ENCODE peak calls at places on chromosomes 5 and 9, in four cellular contexts. One of them, this sample, is unnamed. For H3K9me3, the result is how much of the 10 kb centered on the place peaks cover.

GRCh38 chr5:72515211-72515610 is 8.0 kb upstream of the ZNF366 start:
- DNase-seq in IMR-90: no peak
- DNase-seq in OCI-LY7: no peak
- DNase-seq in neural progenitor cell: no peak
- DNase-seq in this sample: no peak

GRCh38 chr5:32202394-32202793 is 28.3 kb upstream of the GOLPH3 start:
- DNase-seq in IMR-90: peak
- DNase-seq in OCI-LY7: no peak
- DNase-seq in neural progenitor cell: no peak
- DNase-seq in this sample: no peak

GRCh38 chr9:127763918-127764384 is 14.5 kb downstream of the SH2D3C start:
- DNase-seq in IMR-90: no peak
- DNase-seq in OCI-LY7: peak
- DNase-seq in neural progenitor cell: peak
- DNase-seq in this sample: no peak

GRCh38 chr9:137986268-137987099 is 108.9 kb downstream of the CACNA1B start:
- DNase-seq in IMR-90: no peak
- DNase-seq in OCI-LY7: no peak
- DNase-seq in neural progenitor cell: no peak
- DNase-seq in this sample: no peak

GRCh38 chr5:83441752-83442151 is 29.8 kb upstream of the VCAN start:
- DNase-seq in IMR-90: no peak
- DNase-seq in OCI-LY7: no peak
- DNase-seq in neural progenitor cell: no peak
- DNase-seq in this sample: no peak

GRCh38 chr9:18268381-18268780 is 205.6 kb upstream of the ADAMTSL1 start:
- DNase-seq in IMR-90: peak
- DNase-seq in OCI-LY7: no peak
- DNase-seq in neural progenitor cell: peak
- DNase-seq in this sample: no peak

GRCh38 chr5:177389368-177390169 is 5.3 kb downstream of the SLC34A1 start:
- DNase-seq in IMR-90: peak
- DNase-seq in OCI-LY7: peak
- DNase-seq in neural progenitor cell: no peak
- DNase-seq in this sample: no peak

GRCh38 chr5:1508679-1509290 is 15.0 kb downstream of the LPCAT1 start:
- DNase-seq in IMR-90: peak
- DNase-seq in OCI-LY7: no peak
- DNase-seq in neural progenitor cell: no peak
- DNase-seq in this sample: no peak

GRCh38 chr5:150317048-150318003 is 14.6 kb upstream of the ARSI start:
- DNase-seq in IMR-90: peak
- DNase-seq in OCI-LY7: no peak
- DNase-seq in neural progenitor cell: no peak
- DNase-seq in this sample: no peak

GRCh38 chr9:89719202-89719601 is 114.4 kb downstream of the GADD45G start:
- DNase-seq in IMR-90: no peak
- DNase-seq in OCI-LY7: no peak
- DNase-seq in neural progenitor cell: no peak
- DNase-seq in this sample: no peak

GRCh38 chr5:206406-206805 is 11.5 kb downstream of the CCDC127 start:
- DNase-seq in IMR-90: peak
- DNase-seq in OCI-LY7: no peak
- DNase-seq in neural progenitor cell: no peak
- DNase-seq in this sample: no peak

GRCh38 chr5:133830911-133831310 is 137.5 kb downstream of the C5orf15 start:
- DNase-seq in IMR-90: no peak
- DNase-seq in OCI-LY7: no peak
- DNase-seq in neural progenitor cell: no peak
- DNase-seq in this sample: no peak

GRCh38 chr5:124888050-124888506 is 141.6 kb upstream of the ZNF608 start:
- DNase-seq in IMR-90: no peak
- DNase-seq in OCI-LY7: peak
- DNase-seq in neural progenitor cell: peak
- DNase-seq in this sample: peak

GRCh38 chr5:2594701-2595100 is 156.8 kb downstream of the IRX2 start:
- DNase-seq in IMR-90: no peak
- DNase-seq in OCI-LY7: no peak
- DNase-seq in neural progenitor cell: no peak
- DNase-seq in this sample: no peak

GRCh38 chr9:137301086-137301947 is 754 bp downstream of the NRARP start:
- DNase-seq in IMR-90: peak
- DNase-seq in OCI-LY7: no peak
- DNase-seq in neural progenitor cell: peak
- DNase-seq in this sample: peak

GRCh38 chr9:3205421-3206095 is 320.2 kb downstream of the RFX3 start:
- DNase-seq in IMR-90: no peak
- DNase-seq in OCI-LY7: no peak
- DNase-seq in neural progenitor cell: no peak
- DNase-seq in this sample: no peak

GRCh38 chr9:76218868-76219462 is 175.3 kb downstream of the RFK start:
- DNase-seq in IMR-90: no peak
- DNase-seq in OCI-LY7: no peak
- DNase-seq in neural progenitor cell: peak
- DNase-seq in this sample: no peak

GRCh38 chr5:949815-950560 is 57.3 kb downstream of the TRIP13 start:
- DNase-seq in IMR-90: no peak
- DNase-seq in OCI-LY7: no peak
- DNase-seq in neural progenitor cell: no peak
- DNase-seq in this sample: no peak

GRCh38 chr5:5246736-5247135 is 106.6 kb downstream of the ADAMTS16 start:
- DNase-seq in IMR-90: no peak
- DNase-seq in OCI-LY7: no peak
- DNase-seq in neural progenitor cell: no peak
- DNase-seq in this sample: no peak

GRCh38 chr9:136644593-136645342 is 17.9 kb upstream of the EGFL7 start:
- DNase-seq in IMR-90: peak
- DNase-seq in OCI-LY7: peak
- DNase-seq in neural progenitor cell: peak
- DNase-seq in this sample: no peak

GRCh38 chr5:94893404-94894145 is 275.1 kb downstream of the SLF1 start:
- DNase-seq in IMR-90: peak
- DNase-seq in OCI-LY7: peak
- DNase-seq in neural progenitor cell: peak
- DNase-seq in this sample: peak

GRCh38 chr5:17336054-17336453 is 118.6 kb downstream of the BASP1 start:
- DNase-seq in IMR-90: no peak
- DNase-seq in OCI-LY7: no peak
- DNase-seq in neural progenitor cell: no peak
- DNase-seq in this sample: no peak

GRCh38 chr9:22363421-22363887 is 83.2 kb upstream of the DMRTA1 start:
- DNase-seq in IMR-90: no peak
- DNase-seq in OCI-LY7: no peak
- DNase-seq in neural progenitor cell: no peak
- DNase-seq in this sample: no peak

GRCh38 chr9:32572900-32573523 is at the start of gene NDUFB6:
- DNase-seq in IMR-90: peak
- DNase-seq in OCI-LY7: peak
- DNase-seq in neural progenitor cell: peak
- DNase-seq in this sample: peak

GRCh38 chr9:69932901-69933300 is 110.7 kb upstream of the MAMDC2 start:
- DNase-seq in IMR-90: no peak
- DNase-seq in OCI-LY7: peak
- DNase-seq in neural progenitor cell: peak
- DNase-seq in this sample: peak

GRCh38 chr9:130894546-130894945 is 2.1 kb downstream of the QRFP start:
- DNase-seq in IMR-90: no peak
- DNase-seq in OCI-LY7: no peak
- DNase-seq in neural progenitor cell: no peak
- DNase-seq in this sample: no peak

GRCh38 chr5:169875091-169875727 is 105.1 kb downstream of the INSYN2B start:
- DNase-seq in IMR-90: peak
- DNase-seq in OCI-LY7: no peak
- DNase-seq in neural progenitor cell: no peak
- DNase-seq in this sample: no peak

GRCh38 chr5:124878583-124879345 is 132.3 kb upstream of the ZNF608 start:
- DNase-seq in IMR-90: no peak
- DNase-seq in OCI-LY7: no peak
- DNase-seq in neural progenitor cell: no peak
- DNase-seq in this sample: no peak

GRCh38 chr5:55841976-55842375 is 9.2 kb upstream of the IL31RA start:
- DNase-seq in IMR-90: no peak
- DNase-seq in OCI-LY7: no peak
- DNase-seq in neural progenitor cell: no peak
- DNase-seq in this sample: no peak

GRCh38 chr9:135787776-135788575 is 86.0 kb downstream of the KCNT1 start:
- DNase-seq in IMR-90: no peak
- DNase-seq in OCI-LY7: no peak
- DNase-seq in neural progenitor cell: no peak
- DNase-seq in this sample: no peak

GRCh38 chr9:16642421-16643109 is 227.9 kb downstream of the BNC2 start:
- DNase-seq in IMR-90: peak
- DNase-seq in OCI-LY7: no peak
- DNase-seq in neural progenitor cell: no peak
- DNase-seq in this sample: no peak

GRCh38 chr5:36915653-36916052 is 39.1 kb downstream of the NIPBL start:
- DNase-seq in IMR-90: peak
- DNase-seq in OCI-LY7: no peak
- DNase-seq in neural progenitor cell: no peak
- DNase-seq in this sample: no peak

GRCh38 chr5:109951758-109952157 is 262.0 kb downstream of the MAN2A1 start:
- DNase-seq in IMR-90: no peak
- DNase-seq in OCI-LY7: no peak
- DNase-seq in neural progenitor cell: no peak
- DNase-seq in this sample: no peak

GRCh38 chr9:120475341-120475740 is 104.6 kb downstream of the CDK5RAP2 start:
- DNase-seq in IMR-90: peak
- DNase-seq in OCI-LY7: no peak
- DNase-seq in neural progenitor cell: no peak
- DNase-seq in this sample: no peak

GRCh38 chr5:118937393-118938061 is 50.8 kb downstream of the DTWD2 start:
- DNase-seq in IMR-90: no peak
- DNase-seq in OCI-LY7: no peak
- DNase-seq in neural progenitor cell: peak
- DNase-seq in this sample: no peak

DNA sequence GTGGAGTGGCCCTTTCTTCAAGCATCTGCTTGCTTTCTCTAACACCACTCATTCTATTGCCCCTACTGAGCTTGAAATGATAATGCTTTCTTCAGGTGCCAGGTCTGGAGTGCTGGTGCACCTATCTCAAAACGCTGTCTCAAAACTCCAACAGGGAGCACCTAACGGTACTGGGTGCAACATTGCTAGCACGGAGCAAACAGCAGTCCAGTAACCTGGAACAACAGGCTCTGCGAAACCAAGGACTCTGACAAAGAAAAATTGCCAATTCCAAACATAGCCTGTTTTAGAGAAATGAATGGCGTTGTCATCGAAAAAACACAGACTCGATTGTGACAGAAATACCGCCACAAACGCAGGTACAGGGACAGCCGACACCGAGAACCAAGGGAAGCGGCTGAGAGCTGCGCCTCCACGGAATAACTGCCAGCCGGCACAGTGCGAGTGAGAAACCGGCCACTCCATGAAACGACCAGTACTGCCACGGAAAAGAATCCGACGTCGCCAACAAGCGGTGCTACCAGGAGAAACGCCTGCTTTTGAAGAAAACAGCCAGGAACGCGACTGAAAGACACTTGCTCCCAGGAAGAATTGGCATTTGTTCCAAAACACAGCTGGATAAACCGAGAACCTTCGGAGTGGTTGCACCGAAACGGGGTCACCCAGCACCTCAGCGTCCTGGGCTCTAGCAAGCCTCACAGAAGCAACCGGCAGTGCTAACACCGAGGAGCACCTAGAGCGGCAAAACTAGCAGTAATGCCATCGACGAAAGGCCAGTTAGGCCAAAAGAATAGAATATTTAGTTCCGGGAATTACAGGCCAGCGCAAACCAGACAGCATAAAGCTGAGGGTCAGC is 3.0 kb downstream of the ANXA2R start:
- DNase-seq in IMR-90: peak
- DNase-seq in OCI-LY7: no peak
- DNase-seq in neural progenitor cell: peak
- DNase-seq in this sample: no peak
- H3K4me3 ChIP-seq in IMR-90: peak
- H3K4me3 ChIP-seq in OCI-LY7: peak
- H3K4me3 ChIP-seq in neural progenitor cell: no peak
- H3K4me3 ChIP-seq in this sample: no peak

DNA sequence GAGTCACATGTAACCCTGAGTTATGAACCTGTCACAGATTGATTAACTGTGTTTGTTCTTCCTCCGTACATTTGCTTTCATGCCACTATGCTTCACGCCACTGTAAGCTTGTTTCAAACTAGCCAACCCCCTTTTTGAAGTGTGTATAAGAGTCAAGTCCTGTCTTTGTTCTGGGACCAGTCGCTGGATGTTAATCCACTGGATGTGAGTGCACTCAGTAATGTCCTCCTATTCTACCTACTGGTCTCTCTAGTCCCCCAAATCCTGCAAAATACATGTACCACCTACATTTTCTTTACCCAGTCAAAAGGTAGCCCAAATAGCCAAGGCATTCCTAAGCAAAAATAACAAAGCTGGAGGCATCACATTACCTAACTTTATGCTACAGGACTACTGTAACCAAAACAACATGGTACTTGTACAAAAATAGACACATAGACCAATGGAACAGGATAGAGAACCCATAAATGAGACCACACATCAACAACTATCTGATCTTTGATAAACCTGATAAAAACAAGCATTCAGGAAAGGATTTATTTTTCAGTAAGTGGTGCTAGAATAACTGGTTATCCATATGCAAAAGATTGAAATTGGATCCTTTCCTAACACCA is 1139.1 kb upstream of the SEMA6A start:
- DNase-seq in IMR-90: no peak
- DNase-seq in OCI-LY7: peak
- DNase-seq in neural progenitor cell: no peak
- DNase-seq in this sample: no peak
- H3K9me3 ChIP-seq in IMR-90: under half
- H3K9me3 ChIP-seq in OCI-LY7: under half
- H3K9me3 ChIP-seq in neural progenitor cell: under half
- H3K9me3 ChIP-seq in this sample: under half

DNA sequence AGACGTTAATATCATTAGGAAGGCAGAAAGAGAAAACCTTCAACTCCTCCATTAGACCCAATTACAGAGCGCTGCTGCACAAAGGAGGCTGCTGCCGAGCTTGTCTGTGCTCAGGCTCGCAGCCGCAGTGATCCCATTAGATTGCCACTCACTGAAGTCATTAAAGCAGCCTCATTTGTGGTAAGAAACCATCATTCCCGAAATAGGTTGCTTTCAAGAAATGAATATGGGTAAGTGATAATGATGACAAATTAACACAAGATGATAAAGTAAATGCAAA is 137.2 kb downstream of the CAVIN4 start:
- DNase-seq in IMR-90: no peak
- DNase-seq in OCI-LY7: no peak
- DNase-seq in neural progenitor cell: no peak
- DNase-seq in this sample: no peak
- H3K4me3 ChIP-seq in IMR-90: no peak
- H3K4me3 ChIP-seq in OCI-LY7: no peak
- H3K4me3 ChIP-seq in neural progenitor cell: no peak
- H3K4me3 ChIP-seq in this sample: peak

DNA sequence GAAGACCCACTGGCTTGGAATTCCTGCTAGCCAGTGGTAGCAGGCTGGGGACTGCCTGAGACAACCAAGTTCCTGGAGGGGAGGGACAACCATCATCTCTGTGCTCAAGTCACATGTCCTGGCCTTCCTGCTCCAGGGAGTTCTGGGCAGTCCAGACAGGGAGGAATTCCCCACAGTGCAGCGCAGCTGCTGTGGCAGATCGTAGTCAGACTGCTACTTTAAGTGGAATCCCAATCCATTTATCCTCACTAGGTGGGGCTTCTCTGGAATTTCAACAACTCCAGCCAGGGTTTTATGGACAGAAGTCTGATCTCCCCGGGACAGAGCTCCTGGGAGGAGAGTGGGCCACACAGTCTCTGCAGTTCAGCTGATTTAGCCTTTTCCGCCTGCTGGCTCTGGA is 20.9 kb upstream of the OR5C1 start:
- DNase-seq in IMR-90: no peak
- DNase-seq in OCI-LY7: no peak
- DNase-seq in neural progenitor cell: no peak
- DNase-seq in this sample: no peak
- H3K9me3 ChIP-seq in IMR-90: under half
- H3K9me3 ChIP-seq in OCI-LY7: under half
- H3K9me3 ChIP-seq in neural progenitor cell: under half
- H3K9me3 ChIP-seq in this sample: under half

This sample was measured in A673.